ENCODE peak calls at places on chromosomes 2 and 18, in six cellular contexts. One of them, this sample, is unnamed. For H3K36me3, the result is how much of the 10 kb centered on the place peaks cover.

GRCh38 chr18:35578481-35578880 is 3.1 kb upstream of the GALNT1 start:
- DNase-seq in right atrium auricular region: no peak
- DNase-seq in SK-N-SH: no peak
- DNase-seq in mammary epithelial cell: no peak
- DNase-seq in BE2C: no peak
- DNase-seq in left ventricle myocardium inferior: no peak
- DNase-seq in this sample: no peak

GRCh38 chr2:229835601-229836283 is 86.1 kb downstream of the TRIP12 start:
- DNase-seq in SK-N-SH: no peak
- DNase-seq in left ventricle myocardium inferior: no peak
- DNase-seq in right atrium auricular region: no peak
- DNase-seq in mammary epithelial cell: peak
- DNase-seq in BE2C: no peak
- DNase-seq in this sample: no peak

GRCh38 chr2:197620113-197620512 is 55.3 kb downstream of the RFTN2 start:
- DNase-seq in BE2C: no peak
- DNase-seq in SK-N-SH: no peak
- DNase-seq in right atrium auricular region: no peak
- DNase-seq in mammary epithelial cell: no peak
- DNase-seq in left ventricle myocardium inferior: no peak
- DNase-seq in this sample: no peak

GRCh38 chr2:237923507-237924163 is 43.2 kb upstream of the UBE2F start:
- DNase-seq in left ventricle myocardium inferior: peak
- DNase-seq in right atrium auricular region: no peak
- DNase-seq in BE2C: peak
- DNase-seq in SK-N-SH: peak
- DNase-seq in mammary epithelial cell: peak
- DNase-seq in this sample: no peak

GRCh38 chr2:217166241-217166640 is 306.4 kb upstream of the TNP1 start:
- DNase-seq in right atrium auricular region: no peak
- DNase-seq in SK-N-SH: peak
- DNase-seq in BE2C: peak
- DNase-seq in left ventricle myocardium inferior: no peak
- DNase-seq in mammary epithelial cell: peak
- DNase-seq in this sample: peak

GRCh38 chr2:38407111-38407682 is 30.1 kb upstream of the ATL2 start:
- DNase-seq in SK-N-SH: no peak
- DNase-seq in left ventricle myocardium inferior: peak
- DNase-seq in BE2C: no peak
- DNase-seq in right atrium auricular region: peak
- DNase-seq in mammary epithelial cell: peak
- DNase-seq in this sample: no peak

GRCh38 chr2:63424329-63425078 is 163.8 kb downstream of the WDPCP start:
- DNase-seq in right atrium auricular region: no peak
- DNase-seq in left ventricle myocardium inferior: no peak
- DNase-seq in SK-N-SH: peak
- DNase-seq in BE2C: peak
- DNase-seq in mammary epithelial cell: peak
- DNase-seq in this sample: peak

GRCh38 chr2:132662742-132663141 is 7.3 kb downstream of the LYPD1 start:
- DNase-seq in right atrium auricular region: no peak
- DNase-seq in left ventricle myocardium inferior: no peak
- DNase-seq in SK-N-SH: no peak
- DNase-seq in BE2C: no peak
- DNase-seq in mammary epithelial cell: no peak
- DNase-seq in this sample: no peak

GRCh38 chr2:137700681-137701080 is 263.6 kb upstream of the HNMT start:
- DNase-seq in right atrium auricular region: no peak
- DNase-seq in left ventricle myocardium inferior: no peak
- DNase-seq in SK-N-SH: no peak
- DNase-seq in BE2C: no peak
- DNase-seq in mammary epithelial cell: no peak
- DNase-seq in this sample: no peak

GRCh38 chr18:48367557-48367956 is 41.6 kb downstream of the ZBTB7C start:
- DNase-seq in right atrium auricular region: peak
- DNase-seq in left ventricle myocardium inferior: no peak
- DNase-seq in mammary epithelial cell: no peak
- DNase-seq in SK-N-SH: no peak
- DNase-seq in BE2C: no peak
- DNase-seq in this sample: no peak

GRCh38 chr2:79985145-79985544 is 319.4 kb downstream of the LRRTM1 start:
- DNase-seq in BE2C: no peak
- DNase-seq in left ventricle myocardium inferior: no peak
- DNase-seq in mammary epithelial cell: no peak
- DNase-seq in SK-N-SH: no peak
- DNase-seq in right atrium auricular region: no peak
- DNase-seq in this sample: no peak

GRCh38 chr2:160068906-160069305 is 6.5 kb upstream of the PLA2R1 start:
- DNase-seq in BE2C: no peak
- DNase-seq in right atrium auricular region: no peak
- DNase-seq in left ventricle myocardium inferior: no peak
- DNase-seq in mammary epithelial cell: no peak
- DNase-seq in SK-N-SH: no peak
- DNase-seq in this sample: no peak

GRCh38 chr2:145484443-145485086 is 964.6 kb upstream of the ZEB2 start:
- DNase-seq in right atrium auricular region: no peak
- DNase-seq in mammary epithelial cell: peak
- DNase-seq in BE2C: no peak
- DNase-seq in SK-N-SH: no peak
- DNase-seq in left ventricle myocardium inferior: no peak
- DNase-seq in this sample: peak

GRCh38 chr2:127770973-127771735 is 39.8 kb downstream of the WDR33 start:
- DNase-seq in mammary epithelial cell: peak
- DNase-seq in SK-N-SH: no peak
- DNase-seq in left ventricle myocardium inferior: no peak
- DNase-seq in BE2C: no peak
- DNase-seq in right atrium auricular region: no peak
- DNase-seq in this sample: peak

GRCh38 chr2:181037922-181038321 is 57.5 kb downstream of the UBE2E3 start:
- DNase-seq in left ventricle myocardium inferior: no peak
- DNase-seq in mammary epithelial cell: peak
- DNase-seq in BE2C: no peak
- DNase-seq in right atrium auricular region: no peak
- DNase-seq in SK-N-SH: no peak
- DNase-seq in this sample: peak

GRCh38 chr18:44229693-44230108 is 451.0 kb upstream of the SETBP1 start:
- DNase-seq in BE2C: no peak
- DNase-seq in left ventricle myocardium inferior: peak
- DNase-seq in mammary epithelial cell: peak
- DNase-seq in right atrium auricular region: peak
- DNase-seq in SK-N-SH: peak
- DNase-seq in this sample: peak

GRCh38 chr2:437772-438393 is 150.0 kb upstream of the ALKAL2 start:
- DNase-seq in BE2C: no peak
- DNase-seq in left ventricle myocardium inferior: no peak
- DNase-seq in SK-N-SH: no peak
- DNase-seq in right atrium auricular region: no peak
- DNase-seq in mammary epithelial cell: no peak
- DNase-seq in this sample: no peak

GRCh38 chr18:28183418-28184078 is 6.6 kb upstream of the CDH2 start:
- DNase-seq in mammary epithelial cell: no peak
- DNase-seq in right atrium auricular region: no peak
- DNase-seq in left ventricle myocardium inferior: no peak
- DNase-seq in BE2C: no peak
- DNase-seq in SK-N-SH: no peak
- DNase-seq in this sample: peak

DNA sequence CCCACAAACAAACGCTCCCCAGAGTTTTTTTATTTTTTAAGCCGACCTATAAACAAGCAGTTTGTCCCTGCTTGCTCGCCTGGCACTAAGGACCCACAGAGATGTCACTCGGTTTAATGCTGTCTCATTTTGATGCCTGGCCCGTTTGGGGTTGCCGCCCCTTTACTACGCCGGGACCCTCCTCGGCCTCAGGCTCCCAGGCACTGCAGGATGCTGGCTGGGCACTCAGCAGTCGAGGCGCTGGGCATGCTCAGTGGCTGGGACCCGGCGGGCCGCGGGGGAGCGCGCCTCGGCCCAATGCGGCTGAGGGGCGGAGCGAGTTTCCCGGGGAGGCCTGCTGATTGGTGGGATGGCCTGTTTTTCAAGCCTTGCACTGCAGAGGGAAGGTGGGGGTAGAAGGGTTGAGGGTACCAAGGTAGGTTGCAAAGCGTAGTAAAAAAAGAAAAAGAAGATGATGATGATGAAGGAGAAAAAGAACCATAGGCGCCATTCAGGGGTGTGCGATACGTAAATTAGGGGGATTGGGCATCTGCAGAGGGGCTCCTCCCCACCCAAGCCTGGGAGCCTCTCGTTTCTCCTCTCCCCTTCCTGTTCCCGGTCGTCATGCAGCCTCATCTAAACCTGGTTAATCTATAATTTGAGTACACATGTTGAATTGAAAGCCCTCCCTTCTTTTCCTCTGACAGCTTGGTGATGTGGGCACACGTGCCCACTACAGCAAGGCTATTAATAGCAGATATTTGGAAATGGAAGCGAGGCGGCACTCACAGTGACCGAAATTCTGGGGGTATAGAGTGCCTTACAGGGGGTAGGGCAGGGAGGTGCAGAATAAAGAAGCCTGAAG is 1.5 kb upstream of the IRS1 start:
- DNase-seq in right atrium auricular region: peak
- DNase-seq in BE2C: peak
- DNase-seq in SK-N-SH: peak
- DNase-seq in left ventricle myocardium inferior: peak
- DNase-seq in mammary epithelial cell: no peak
- DNase-seq in this sample: peak
- H3K4me3 ChIP-seq in right atrium auricular region: peak
- H3K4me3 ChIP-seq in BE2C: peak
- H3K4me3 ChIP-seq in SK-N-SH: peak
- H3K4me3 ChIP-seq in left ventricle myocardium inferior: peak
- H3K4me3 ChIP-seq in mammary epithelial cell: peak
- H3K4me3 ChIP-seq in this sample: peak

GRCh38 chr2:27663463-27664244 is at the start of the genes SLC4A1AP and SUPT7L:
- DNase-seq in right atrium auricular region: peak
- DNase-seq in mammary epithelial cell: peak
- DNase-seq in BE2C: peak
- DNase-seq in left ventricle myocardium inferior: peak
- DNase-seq in SK-N-SH: peak
- DNase-seq in this sample: peak
- TF ChIP-seq CTCF in right atrium auricular region: peak
- TF ChIP-seq CTCF in mammary epithelial cell: peak
- TF ChIP-seq CTCF in BE2C: no peak
- TF ChIP-seq CTCF in left ventricle myocardium inferior: no peak
- TF ChIP-seq CTCF in SK-N-SH: no peak
- TF ChIP-seq CTCF in this sample: peak

GRCh38 chr18:79737426-79737825 is 57.8 kb downstream of the CTDP1 start:
- DNase-seq in right atrium auricular region: no peak
- DNase-seq in left ventricle myocardium inferior: peak
- DNase-seq in BE2C: no peak
- DNase-seq in SK-N-SH: no peak
- DNase-seq in mammary epithelial cell: no peak
- DNase-seq in this sample: no peak

GRCh38 chr18:79735071-79735980 is 55.7 kb downstream of the CTDP1 start:
- DNase-seq in left ventricle myocardium inferior: peak
- DNase-seq in mammary epithelial cell: no peak
- DNase-seq in BE2C: no peak
- DNase-seq in right atrium auricular region: no peak
- DNase-seq in SK-N-SH: no peak
- DNase-seq in this sample: no peak

GRCh38 chr18:79736230-79736629 is 56.6 kb downstream of the CTDP1 start:
- DNase-seq in right atrium auricular region: no peak
- DNase-seq in left ventricle myocardium inferior: peak
- DNase-seq in mammary epithelial cell: no peak
- DNase-seq in SK-N-SH: no peak
- DNase-seq in BE2C: no peak
- DNase-seq in this sample: no peak

GRCh38 chr18:79738041-79738461 is 58.4 kb downstream of the CTDP1 start:
- DNase-seq in BE2C: no peak
- DNase-seq in SK-N-SH: no peak
- DNase-seq in right atrium auricular region: no peak
- DNase-seq in mammary epithelial cell: no peak
- DNase-seq in left ventricle myocardium inferior: peak
- DNase-seq in this sample: no peak

GRCh38 chr18:79736846-79737245 is 57.2 kb downstream of the CTDP1 start:
- DNase-seq in SK-N-SH: no peak
- DNase-seq in mammary epithelial cell: no peak
- DNase-seq in BE2C: no peak
- DNase-seq in left ventricle myocardium inferior: peak
- DNase-seq in right atrium auricular region: no peak
- DNase-seq in this sample: no peak
- H3K36me3 ChIP-seq in SK-N-SH: half or more
- H3K36me3 ChIP-seq in mammary epithelial cell: under half
- H3K36me3 ChIP-seq in BE2C: under half
- H3K36me3 ChIP-seq in left ventricle myocardium inferior: half or more
- H3K36me3 ChIP-seq in right atrium auricular region: half or more
- H3K36me3 ChIP-seq in this sample: under half

GRCh38 chr18:78890388-78890787 is 89.2 kb upstream of the SALL3 start:
- DNase-seq in BE2C: no peak
- DNase-seq in left ventricle myocardium inferior: no peak
- DNase-seq in right atrium auricular region: peak
- DNase-seq in mammary epithelial cell: no peak
- DNase-seq in SK-N-SH: no peak
- DNase-seq in this sample: no peak

GRCh38 chr18:78893396-78894305 is 86.0 kb upstream of the SALL3 start:
- DNase-seq in left ventricle myocardium inferior: no peak
- DNase-seq in mammary epithelial cell: no peak
- DNase-seq in SK-N-SH: no peak
- DNase-seq in BE2C: no peak
- DNase-seq in right atrium auricular region: peak
- DNase-seq in this sample: no peak

GRCh38 chr18:78892721-78893120 is 86.9 kb upstream of the SALL3 start:
- DNase-seq in BE2C: no peak
- DNase-seq in left ventricle myocardium inferior: no peak
- DNase-seq in mammary epithelial cell: no peak
- DNase-seq in SK-N-SH: no peak
- DNase-seq in right atrium auricular region: peak
- DNase-seq in this sample: no peak

GRCh38 chr18:78891185-78891762 is 88.3 kb upstream of the SALL3 start:
- DNase-seq in mammary epithelial cell: no peak
- DNase-seq in BE2C: no peak
- DNase-seq in SK-N-SH: no peak
- DNase-seq in left ventricle myocardium inferior: no peak
- DNase-seq in right atrium auricular region: peak
- DNase-seq in this sample: no peak

GRCh38 chr18:78892201-78892600 is 87.4 kb upstream of the SALL3 start:
- DNase-seq in SK-N-SH: no peak
- DNase-seq in right atrium auricular region: peak
- DNase-seq in BE2C: no peak
- DNase-seq in mammary epithelial cell: no peak
- DNase-seq in left ventricle myocardium inferior: no peak
- DNase-seq in this sample: no peak
- H3K4me3 ChIP-seq in SK-N-SH: no peak
- H3K4me3 ChIP-seq in right atrium auricular region: no peak
- H3K4me3 ChIP-seq in BE2C: no peak
- H3K4me3 ChIP-seq in mammary epithelial cell: no peak
- H3K4me3 ChIP-seq in left ventricle myocardium inferior: no peak
- H3K4me3 ChIP-seq in this sample: no peak

GRCh38 chr2:106189764-106190468 is 4.2 kb downstream of the UXS1 start:
- DNase-seq in left ventricle myocardium inferior: no peak
- DNase-seq in right atrium auricular region: no peak
- DNase-seq in BE2C: no peak
- DNase-seq in SK-N-SH: no peak
- DNase-seq in mammary epithelial cell: peak
- DNase-seq in this sample: peak
- TF ChIP-seq CTCF in left ventricle myocardium inferior: no peak
- TF ChIP-seq CTCF in right atrium auricular region: no peak
- TF ChIP-seq CTCF in BE2C: no peak
- TF ChIP-seq CTCF in SK-N-SH: no peak
- TF ChIP-seq CTCF in mammary epithelial cell: no peak
- TF ChIP-seq CTCF in this sample: no peak